ENCODE peak calls at places on chromosomes 5 and 9, in six cellular contexts. V, O, N, X, P and Z are unnamed samples.

GRCh38 chr9:85715587-85715986 is 26.2 kb downstream of the AGTPBP1 start:
- DNase-seq in V (no peak), O (no peak), N (peak; percentile 34), X (no peak), P (no peak), Z (no peak)

GRCh38 chr9:69340631-69341030 is 15.6 kb downstream of the ENTREP1 start:
- DNase-seq in V (no peak), O (no peak), N (no peak), X (no peak), P (no peak), Z (no peak)

GRCh38 chr5:36611520-36612274 is 5.3 kb downstream of the SLC1A3 start:
- DNase-seq in V (no peak), O (peak; percentile 31), N (no peak), X (no peak), P (no peak), Z (no peak)

GRCh38 chr5:963673-964531 is 44.7 kb upstream of the NKD2 start:
- DNase-seq in V (no peak), O (no peak), N (peak; percentile 97), X (no peak), P (peak; percentile 44), Z (no peak)

GRCh38 chr9:99076483-99077171 is 28.3 kb upstream of the TGFBR1 start:
- DNase-seq in V (no peak), O (peak; percentile 6), N (no peak), X (no peak), P (peak; percentile 22), Z (no peak)

GRCh38 chr9:109950710-109951443 is 170.9 kb downstream of the PALM2AKAP2 start:
- DNase-seq in V (no peak), O (no peak), N (no peak), X (no peak), P (no peak), Z (no peak)

GRCh38 chr9:116166713-116167112 is 13.1 kb downstream of the PAPPA start:
- DNase-seq in V (no peak), O (no peak), N (no peak), X (no peak), P (no peak), Z (no peak)

GRCh38 chr5:126852916-126853315 is 76.0 kb downstream of the LMNB1 start:
- DNase-seq in V (no peak), O (no peak), N (no peak), X (no peak), P (no peak), Z (no peak)

GRCh38 chr5:114249838-114250237 is 112.0 kb upstream of the KCNN2 start:
- DNase-seq in V (no peak), O (no peak), N (peak; percentile 4), X (no peak), P (no peak), Z (no peak)

GRCh38 chr9:108552459-108553040 is 303.2 kb downstream of the ACTL7B start:
- DNase-seq in V (no peak), O (no peak), N (peak; percentile 28), X (no peak), P (peak; percentile 31), Z (no peak)

GRCh38 chr5:15936505-15937245 is 242.9 kb downstream of the MARCHF11 start:
- DNase-seq in V (no peak), O (no peak), N (no peak), X (no peak), P (no peak), Z (no peak)